ENCODE peak calls at places on chromosomes 12 and 14, in nine cellular contexts. P is CD4-positive, alpha-beta T cell; Q is progenitor cell of endocrine pancreas; Y is tibial artery; O is lung; J is heart right ventricle; S is PC-3; R is heart left ventricle; G is HL-60. X is an unnamed sample.

GRCh38 chr12:480831-481230 is 21.1 kb downstream of the B4GALNT3 start:
- DNase-seq in P (no peak), Q (no peak), Y (peak), O (no peak), J (no peak), S (no peak), R (peak), G (no peak), X (no peak)

GRCh38 chr14:68780358-68781160 is 12.3 kb downstream of the ZFP36L1 start:
- DNase-seq in P (peak), Q (no peak), Y (peak), O (peak), J (peak), S (peak), R (peak), G (no peak), X (no peak)

GRCh38 chr12:108980831-108981618 is 39.8 kb downstream of the SVOP start:
- DNase-seq in P (no peak), Q (no peak), Y (no peak), O (no peak), J (peak), S (no peak), R (peak), G (no peak), X (no peak)

GRCh38 chr14:99961826-99962518 is 103.2 kb upstream of the EVL start:
- DNase-seq in P (no peak), Q (no peak), Y (no peak), O (no peak), J (no peak), S (no peak), R (no peak), G (no peak), X (no peak)

GRCh38 chr12:131905640-131906091 is 11.2 kb downstream of the ULK1 start:
- DNase-seq in P (no peak), Q (no peak), Y (peak), O (no peak), J (no peak), S (no peak), R (no peak), G (no peak), X (no peak)

GRCh38 chr12:86139671-86140070 is 116.5 kb downstream of the MGAT4C start:
- DNase-seq in P (no peak), Q (no peak), Y (no peak), O (no peak), J (no peak), S (peak), R (no peak), G (no peak), X (no peak)

GRCh38 chr12:1130571-1130970 is 139.5 kb downstream of the ERC1 start:
- DNase-seq in P (no peak), Q (no peak), Y (no peak), O (no peak), J (no peak), S (no peak), R (no peak), G (no peak), X (no peak)

GRCh38 chr12:57092529-57092862 is 3.6 kb downstream of the NAB2 start:
- DNase-seq in P (no peak), Q (no peak), Y (no peak), O (no peak), J (no peak), S (no peak), R (no peak), G (no peak), X (no peak)

DNA sequence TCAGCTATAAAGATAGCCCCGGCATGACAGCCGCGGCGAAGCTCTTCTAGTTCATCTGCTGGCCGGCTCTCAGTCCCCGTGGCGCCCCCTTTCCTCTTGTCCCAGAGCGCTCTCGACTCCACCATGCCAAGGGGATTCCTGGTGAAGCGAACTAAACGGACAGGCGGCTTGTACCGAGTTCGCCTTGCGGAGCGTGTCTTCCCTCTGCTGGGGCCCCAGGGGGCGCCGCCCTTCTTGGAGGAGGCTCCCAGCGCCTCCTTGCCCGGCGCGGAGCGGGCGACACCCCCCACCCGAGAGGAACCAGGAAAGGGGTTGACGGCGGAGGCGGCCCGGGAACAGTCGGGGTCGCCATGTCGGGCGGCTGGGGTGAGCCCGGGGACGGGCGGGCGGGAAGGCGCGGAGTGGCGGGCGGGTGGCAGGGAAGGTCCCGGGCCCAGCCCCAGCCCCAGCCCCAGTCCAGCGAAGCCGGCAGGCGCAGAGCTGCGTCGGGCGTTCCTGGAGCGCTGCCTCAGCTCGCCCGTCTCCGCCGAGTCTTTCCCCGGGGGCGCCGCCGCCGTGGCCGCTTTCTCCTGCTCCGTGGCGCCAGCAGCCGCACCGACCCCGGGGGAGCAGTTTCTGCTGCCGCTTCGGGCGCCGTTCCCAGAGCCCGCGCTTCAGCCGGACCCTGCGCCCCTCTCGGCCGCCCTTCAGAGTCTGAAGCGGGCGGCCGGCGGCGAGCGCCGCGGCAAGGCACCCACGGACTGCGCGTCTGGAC is at the start of gene INSM2:
- DNase-seq in P (no peak), Q (peak), Y (no peak), O (no peak), J (peak), S (no peak), R (no peak), G (no peak), X (no peak)
- TF ChIP-seq CTCF in P (no peak), Q (no peak), Y (no peak), O (no peak), J (no peak), S (no peak), R (no peak), G (no peak), X (peak)

DNA sequence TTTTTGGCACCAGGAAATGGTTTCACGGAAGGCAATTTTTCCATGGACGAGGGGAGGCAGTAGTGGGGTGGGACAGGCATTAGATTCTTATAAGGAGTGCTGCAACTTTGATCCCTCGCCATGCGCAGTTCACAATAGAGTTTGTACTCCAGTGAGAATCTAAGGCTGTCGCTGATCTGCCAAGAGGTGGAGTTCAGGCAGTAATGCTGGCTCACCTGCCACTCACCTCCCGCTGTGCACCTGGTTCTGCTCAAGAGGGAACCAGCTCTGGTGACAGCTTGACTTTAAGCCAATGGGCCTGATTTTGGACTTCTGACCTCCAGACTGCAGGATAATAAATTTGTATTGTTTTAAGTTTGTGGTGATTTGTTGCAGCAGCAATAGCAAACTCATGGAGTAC is 80.8 kb upstream of the TTC7B start:
- DNase-seq in P (no peak), Q (no peak), Y (no peak), O (no peak), J (no peak), S (no peak), R (no peak), G (no peak), X (no peak)
- TF ChIP-seq CTCF in P (no peak), Q (no peak), Y (no peak), O (no peak), J (no peak), S (no peak), R (no peak), G (no peak), X (no peak)

GRCh38 chr14:36449903-36450302 is 70.1 kb downstream of the NKX2-1 start:
- DNase-seq in P (no peak), Q (no peak), Y (no peak), O (no peak), J (no peak), S (no peak), R (no peak), G (no peak), X (no peak)

GRCh38 chr14:36451346-36452065 is 68.5 kb downstream of the NKX2-1 start:
- DNase-seq in P (no peak), Q (no peak), Y (no peak), O (peak), J (no peak), S (peak), R (no peak), G (no peak), X (no peak)

GRCh38 chr14:36454599-36455240 is 65.3 kb downstream of the NKX2-1 start:
- DNase-seq in P (no peak), Q (no peak), Y (no peak), O (peak), J (no peak), S (no peak), R (no peak), G (no peak), X (no peak)

GRCh38 chr14:36452850-36453249 is 67.2 kb downstream of the NKX2-1 start:
- DNase-seq in P (no peak), Q (no peak), Y (no peak), O (no peak), J (no peak), S (no peak), R (no peak), G (no peak), X (no peak)

GRCh38 chr14:36450550-36450949 is 69.5 kb downstream of the NKX2-1 start:
- DNase-seq in P (no peak), Q (no peak), Y (no peak), O (no peak), J (no peak), S (peak), R (no peak), G (no peak), X (no peak)
- TF ChIP-seq CTCF in P (no peak), Q (no peak), Y (no peak), O (no peak), J (no peak), S (peak), R (no peak), G (no peak), X (no peak)

GRCh38 chr14:35046048-35046750 is at the start of gene FAM177A1:
- DNase-seq in P (peak), Q (peak), Y (peak), O (peak), J (peak), S (peak), R (peak), G (peak), X (peak)
- TF ChIP-seq CTCF in P (no peak), Q (no peak), Y (no peak), O (no peak), J (no peak), S (no peak), R (no peak), G (no peak), X (no peak)

DNA sequence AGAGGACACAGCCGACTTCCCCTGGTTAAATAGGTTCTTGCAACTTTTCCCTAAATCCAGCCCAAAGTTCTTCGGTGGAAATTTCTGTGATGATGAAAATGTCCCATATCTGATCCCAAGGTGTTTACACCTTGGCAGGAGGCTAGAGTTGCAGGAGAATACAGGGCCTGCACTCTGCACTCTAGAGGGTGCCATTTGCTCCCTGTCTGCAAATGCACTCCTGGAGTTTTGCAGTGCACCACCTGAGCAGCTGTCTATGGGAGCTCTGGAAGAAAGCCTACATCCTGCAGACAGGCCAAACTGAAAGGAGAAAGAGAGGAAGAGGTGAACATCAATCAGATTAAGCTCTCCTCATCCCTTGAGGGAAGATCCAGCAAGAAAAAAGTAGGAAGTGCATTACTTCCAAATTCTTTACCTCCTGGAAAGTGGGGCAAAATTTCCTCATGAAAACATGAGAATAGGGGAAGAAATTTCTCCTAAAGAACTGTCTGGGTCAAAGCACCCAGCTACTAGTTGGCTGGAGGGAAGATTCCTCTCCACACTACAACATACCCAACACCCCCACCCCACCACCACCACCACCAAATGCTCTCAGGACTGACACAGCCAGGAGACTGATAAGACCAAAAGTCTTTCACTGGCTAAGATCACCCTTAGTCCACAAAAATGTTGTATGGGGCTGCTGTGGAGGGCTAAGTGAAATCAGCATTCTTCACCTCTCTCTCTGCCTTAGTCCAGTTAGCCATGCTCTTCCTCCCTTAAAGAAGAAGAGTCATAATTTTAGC is 106.4 kb downstream of the NUAK1 start:
- DNase-seq in P (no peak), Q (no peak), Y (no peak), O (no peak), J (no peak), S (peak), R (no peak), G (no peak), X (no peak)
- TF ChIP-seq CTCF in P (no peak), Q (no peak), Y (no peak), O (no peak), J (peak), S (peak), R (no peak), G (no peak), X (peak)

DNA sequence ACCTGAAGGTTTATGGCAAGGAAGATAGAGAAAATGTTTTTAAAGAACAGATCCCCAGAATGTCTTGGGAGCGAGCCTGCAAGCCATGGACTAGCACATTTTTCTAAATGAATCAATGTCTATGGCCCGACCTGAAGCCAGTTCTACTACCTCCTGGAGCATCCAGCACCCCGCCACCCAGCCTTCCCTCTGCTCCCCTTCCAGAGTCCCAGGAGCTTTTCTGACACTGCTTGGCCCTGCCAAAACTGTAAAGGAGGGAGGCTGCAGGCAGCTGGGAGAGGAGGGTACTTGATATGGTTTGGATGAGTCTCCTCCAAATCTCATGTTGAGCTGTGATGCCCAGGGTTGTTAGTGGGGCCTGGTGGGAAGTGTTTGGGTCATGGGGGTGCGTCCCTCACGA is 95.5 kb upstream of the FZD10 start:
- DNase-seq in P (no peak), Q (no peak), Y (no peak), O (no peak), J (no peak), S (no peak), R (no peak), G (no peak), X (no peak)
- TF ChIP-seq CTCF in P (no peak), Q (no peak), Y (no peak), O (no peak), J (no peak), S (no peak), R (no peak), G (no peak), X (no peak)

GRCh38 chr12:119695034-119695433 is 27.1 kb downstream of the PRKAB1 start:
- DNase-seq in P (no peak), Q (no peak), Y (peak), O (no peak), J (no peak), S (peak), R (no peak), G (no peak), X (no peak)
- TF ChIP-seq CTCF in P (peak), Q (peak), Y (no peak), O (no peak), J (peak), S (peak), R (peak), G (peak), X (peak)

X was measured in D721Med.